ENCODE peak calls at places on chromosome 14, in ten cellular contexts. D, O, W, C, K, T, I, S, U and V are unnamed samples.

GRCh38 chr14:80390911-80391310 is 179.6 kb upstream of the DIO2 start:
- DNase-seq in D (no peak), O (peak; percentile 51), W (peak; percentile 79), C (no peak), K (no peak), T (no peak), I (no peak), S (no peak), U (peak; percentile 80), V (no peak)

GRCh38 chr14:90531497-90531896 is 134.7 kb downstream of the CALM1 start:
- DNase-seq in D (no peak), O (no peak), W (no peak), C (no peak), K (no peak), T (no peak), I (no peak), S (no peak), U (no peak), V (no peak)

GRCh38 chr14:77707355-77707723 is 484 bp downstream of the ALKBH1 start:
- DNase-seq in D (no peak), O (peak; percentile 82), W (peak; percentile 41), C (peak; percentile 15), K (no peak), T (peak; percentile 12), I (no peak), S (peak; percentile 19), U (peak; percentile 41), V (no peak)

GRCh38 chr14:96252323-96253052 is 3.5 kb upstream of the BDKRB1 start:
- DNase-seq in D (no peak), O (peak; percentile 57), W (no peak), C (no peak), K (no peak), T (no peak), I (no peak), S (no peak), U (no peak), V (no peak)

GRCh38 chr14:64232095-64232830 is 61.9 kb downstream of the ESR2 start:
- DNase-seq in D (no peak), O (peak; percentile 75), W (no peak), C (peak; percentile 67), K (no peak), T (peak; percentile 27), I (no peak), S (peak; percentile 74), U (peak; percentile 52), V (no peak)

GRCh38 chr14:81533212-81533535 is 479 bp downstream of the SEL1L start:
- DNase-seq in D (peak; percentile 6), O (no peak), W (no peak), C (no peak), K (no peak), T (no peak), I (no peak), S (peak; percentile 10), U (no peak), V (no peak)

GRCh38 chr14:99260116-99260515 is 11.9 kb downstream of the BCL11B start:
- DNase-seq in D (peak; percentile 26), O (no peak), W (no peak), C (no peak), K (no peak), T (no peak), I (no peak), S (no peak), U (no peak), V (no peak)

GRCh38 chr14:72745546-72745945 is 148.4 kb downstream of the DPF3 start:
- DNase-seq in D (no peak), O (peak; percentile 93), W (no peak), C (peak; percentile 65), K (no peak), T (no peak), I (no peak), S (no peak), U (peak; percentile 79), V (no peak)

GRCh38 chr14:22545842-22546721 is 42.9 kb downstream of the DAD1 start:
- DNase-seq in D (no peak), O (peak; percentile 91), W (no peak), C (peak; percentile 67), K (no peak), T (peak; percentile 70), I (no peak), S (no peak), U (no peak), V (peak; percentile 72)

GRCh38 chr14:22558221-22558913 is 30.7 kb downstream of the DAD1 start:
- DNase-seq in D (peak; percentile 51), O (no peak), W (no peak), C (no peak), K (no peak), T (no peak), I (no peak), S (peak; percentile 80), U (no peak), V (no peak)

GRCh38 chr14:29463727-29464370 is 463.8 kb downstream of the PRKD1 start:
- DNase-seq in D (no peak), O (peak; percentile 24), W (no peak), C (no peak), K (no peak), T (no peak), I (no peak), S (no peak), U (no peak), V (peak; percentile 46)

GRCh38 chr14:37709419-37710195 is 114.2 kb downstream of the TTC6 start:
- DNase-seq in D (no peak), O (peak; percentile 51), W (peak; percentile 23), C (no peak), K (no peak), T (peak; percentile 16), I (no peak), S (no peak), U (no peak), V (peak; percentile 30)

GRCh38 chr14:33386771-33387170 is 448.1 kb downstream of the NPAS3 start:
- DNase-seq in D (no peak), O (no peak), W (no peak), C (no peak), K (no peak), T (no peak), I (no peak), S (no peak), U (no peak), V (peak; percentile 14)

GRCh38 chr14:22563987-22564386 is 25.0 kb downstream of the DAD1 start:
- DNase-seq in D (no peak), O (no peak), W (no peak), C (no peak), K (no peak), T (no peak), I (no peak), S (peak; percentile 89), U (no peak), V (no peak)

GRCh38 chr14:29320261-29320660 is 553.7 kb downstream of the FOXG1 start:
- DNase-seq in D (no peak), O (peak; percentile 6), W (no peak), C (no peak), K (no peak), T (no peak), I (no peak), S (no peak), U (no peak), V (peak; percentile 4)

GRCh38 chr14:56423591-56423991 is 156.0 kb upstream of the TMEM260 start:
- DNase-seq in D (no peak), O (peak; percentile 12), W (no peak), C (peak; percentile 15), K (no peak), T (peak; percentile 4), I (no peak), S (no peak), U (no peak), V (no peak)

GRCh38 chr14:39351708-39352107 is 80.5 kb downstream of the FBXO33 start:
- DNase-seq in D (no peak), O (peak; percentile 24), W (no peak), C (no peak), K (no peak), T (no peak), I (no peak), S (no peak), U (no peak), V (peak; percentile 20)

GRCh38 chr14:36647827-36648753 is 13.6 kb upstream of the PAX9 start:
- DNase-seq in D (no peak), O (peak; percentile 76), W (peak; percentile 69), C (no peak), K (no peak), T (no peak), I (no peak), S (no peak), U (peak; percentile 58), V (peak; percentile 77)
- H3K4me3 ChIP-seq in D (no peak overlapping the region), O (peak overlapping the region; percentile 71), W (peak overlapping the region; percentile 51), C (peak overlapping the region; percentile 43), K (peak overlapping the region; percentile 9), T (no peak overlapping the region), I (peak overlapping the region; percentile 45), S (no peak overlapping the region), U (peak overlapping the region; percentile 66), V (peak overlapping the region; percentile 42)

DNA sequence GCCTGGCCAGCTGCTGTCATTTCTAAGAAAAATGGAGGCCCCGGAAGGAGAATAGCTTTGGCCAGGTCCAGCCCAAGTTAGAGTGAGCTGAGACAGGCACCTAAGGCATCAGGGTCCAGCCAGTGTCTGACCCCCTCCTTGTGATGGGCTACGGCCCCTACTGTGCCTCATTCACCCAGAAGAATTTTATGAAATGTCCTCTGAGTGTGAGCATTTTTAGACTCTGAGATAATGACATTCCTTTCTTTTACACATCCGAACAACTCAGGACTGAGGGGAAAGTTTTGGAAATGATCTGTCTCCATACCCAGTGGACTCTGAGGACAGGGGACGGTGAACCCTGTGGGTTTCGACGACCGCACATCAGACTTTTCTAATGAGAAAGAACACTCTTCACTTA is 50.4 kb downstream of the SLC24A4 start:
- DNase-seq in D (no peak), O (peak; percentile 46), W (no peak), C (no peak), K (no peak), T (no peak), I (no peak), S (no peak), U (no peak), V (no peak)
- H3K4me3 ChIP-seq in D (no peak overlapping the region), O (no peak overlapping the region), W (no peak overlapping the region), C (no peak overlapping the region), K (no peak overlapping the region), T (no peak overlapping the region), I (no peak overlapping the region), S (no peak overlapping the region), U (no peak overlapping the region), V (no peak overlapping the region)

GRCh38 chr14:52067873-52068740 is 752 bp downstream of the NID2 start:
- DNase-seq in D (no peak), O (peak; percentile 80), W (no peak), C (no peak), K (peak; percentile 53), T (no peak), I (no peak), S (peak; percentile 9), U (no peak), V (peak; percentile 57)
- H3K4me3 ChIP-seq in D (peak overlapping the region; percentile 64), O (peak overlapping the region; percentile 91), W (peak overlapping the region; percentile 64), C (peak overlapping the region; percentile 99), K (peak overlapping the region; percentile 39), T (peak overlapping the region; percentile 84), I (peak overlapping the region; percentile 68), S (peak overlapping the region; percentile 35), U (peak overlapping the region; percentile 68), V (peak overlapping the region; percentile 83)

DNA sequence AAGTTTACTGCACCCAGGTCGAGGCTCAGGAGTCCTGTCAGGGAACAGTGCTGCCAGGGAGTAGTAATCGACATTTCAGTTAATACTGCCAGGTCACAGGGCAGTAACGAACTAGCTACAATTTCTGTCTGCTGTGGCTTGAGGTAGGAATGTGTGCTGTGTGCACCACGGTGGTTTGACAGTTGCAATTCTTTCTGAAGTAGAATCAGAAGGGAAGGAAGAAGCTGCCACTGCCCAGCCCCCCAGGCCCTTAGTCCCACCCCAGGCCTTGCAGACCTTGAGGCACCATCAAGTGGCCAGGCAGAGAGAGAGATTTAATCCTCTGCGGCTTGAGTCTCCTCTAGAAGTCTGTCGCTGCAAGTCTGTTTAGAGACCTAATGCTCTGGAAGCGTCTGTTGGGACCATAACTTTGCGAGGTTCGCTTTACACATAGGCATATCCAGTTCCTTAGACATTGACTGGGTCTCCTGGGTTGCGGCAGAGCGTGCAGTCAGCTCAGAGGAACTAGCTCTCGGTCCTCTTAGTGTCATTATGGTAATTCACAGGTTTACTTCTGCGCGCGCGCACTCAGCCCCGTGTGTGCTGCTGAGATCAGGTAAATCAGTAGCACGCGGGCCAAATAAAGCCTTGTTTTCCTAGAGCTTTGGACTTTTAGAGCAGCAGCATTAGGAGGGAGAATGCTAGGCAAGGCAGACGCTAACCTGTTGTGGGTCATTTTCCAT is 9.8 kb downstream of the NKX2-1 start:
- DNase-seq in D (no peak), O (no peak), W (no peak), C (no peak), K (no peak), T (no peak), I (no peak), S (no peak), U (no peak), V (no peak)
- H3K4me3 ChIP-seq in D (no peak overlapping the region), O (no peak overlapping the region), W (no peak overlapping the region), C (no peak overlapping the region), K (no peak overlapping the region), T (no peak overlapping the region), I (no peak overlapping the region), S (no peak overlapping the region), U (no peak overlapping the region), V (no peak overlapping the region)